ENCODE peak calls at places on chromosomes 16 and 17, in ten cellular contexts. Y is lung, P is astrocyte of the spinal cord, C is AG04450, S is tibial nerve, X is Calu3, E is body of pancreas, W is neural crest cell, J is B cell, B is adrenal gland. N is an unnamed sample.

GRCh38 chr17:82405051-82405450 is 13.1 kb upstream of the HEXD start:
- DNase-seq in W (no peak), J (no peak), Y (no peak), C (no peak), S (no peak), E (no peak), B (no peak), X (no peak), P (no peak), N (no peak)

GRCh38 chr17:20315821-20316220 is 151.5 kb downstream of the LGALS9B start:
- DNase-seq in X (no peak), C (no peak), S (no peak), B (no peak), W (no peak), E (no peak), J (no peak), Y (no peak), P (peak; percentile 10), N (no peak)

GRCh38 chr17:30495586-30495985 is 18.4 kb downstream of the GOSR1 start:
- DNase-seq in C (no peak), W (no peak), X (no peak), E (peak; percentile 22), J (no peak), P (no peak), B (peak; percentile 16), S (no peak), Y (no peak), N (no peak)

GRCh38 chr17:64386412-64387144 is 4.1 kb downstream of the PECAM1 start:
- DNase-seq in P (no peak), S (no peak), W (no peak), C (no peak), Y (no peak), X (no peak), J (no peak), E (no peak), B (no peak), N (no peak)

GRCh38 chr16:132120-132519 is 6.4 kb downstream of the NPRL3 start:
- DNase-seq in X (no peak), S (no peak), B (no peak), Y (no peak), P (no peak), E (no peak), J (no peak), C (no peak), W (no peak), N (no peak)

GRCh38 chr17:73203135-73203787 is 10.4 kb downstream of the COG1 start:
- DNase-seq in C (no peak), B (no peak), E (peak; percentile 75), J (no peak), P (no peak), X (peak; percentile 49), Y (no peak), S (no peak), W (no peak), N (peak; percentile 96)

GRCh38 chr17:28532063-28532960 is 20.1 kb downstream of the UNC119 start:
- DNase-seq in X (no peak), P (no peak), B (no peak), E (no peak), S (no peak), Y (no peak), J (no peak), C (no peak), W (no peak), N (no peak)

GRCh38 chr17:66542967-66543525 is 240.6 kb downstream of the PRKCA start:
- DNase-seq in W (no peak), S (no peak), E (no peak), X (no peak), P (peak; percentile 88), B (no peak), Y (no peak), J (no peak), C (peak; percentile 65), N (no peak)

GRCh38 chr17:39484178-39484577 is 22.9 kb downstream of the CDK12 start:
- DNase-seq in Y (no peak), P (no peak), E (no peak), W (no peak), S (no peak), B (no peak), C (no peak), J (no peak), X (no peak), N (no peak)

GRCh38 chr17:59435238-59435637 is 103.8 kb downstream of the YPEL2 start:
- DNase-seq in B (no peak), P (peak; percentile 37), W (no peak), J (no peak), X (no peak), Y (no peak), E (no peak), C (no peak), S (no peak), N (no peak)

GRCh38 chr17:61926831-61927210 is 961 bp downstream of the INTS2 start:
- DNase-seq in C (peak; percentile 7), P (peak; percentile 29), E (no peak), Y (no peak), S (no peak), X (no peak), W (no peak), J (no peak), B (no peak), N (no peak)

GRCh38 chr17:72515291-72516065 is 394.7 kb downstream of the SOX9 start:
- DNase-seq in X (no peak), J (no peak), W (no peak), C (no peak), Y (no peak), B (no peak), E (peak; percentile 66), S (no peak), P (peak; percentile 83), N (no peak)

GRCh38 chr17:75486151-75486550 is 29.2 kb downstream of the CASKIN2 start:
- DNase-seq in B (no peak), Y (no peak), X (no peak), S (no peak), W (no peak), J (no peak), C (no peak), E (peak; percentile 7), P (no peak), N (no peak)

GRCh38 chr17:12928736-12929135 is 89.1 kb downstream of the ELAC2 start:
- DNase-seq in C (no peak), S (no peak), X (no peak), P (peak; percentile 3), W (no peak), E (no peak), J (no peak), B (no peak), Y (no peak), N (peak; percentile 22)

GRCh38 chr16:49150341-49150740 is 131.3 kb downstream of the CBLN1 start:
- DNase-seq in P (no peak), E (no peak), B (no peak), S (no peak), Y (no peak), W (no peak), J (no peak), X (no peak), C (no peak), N (no peak)

DNA sequence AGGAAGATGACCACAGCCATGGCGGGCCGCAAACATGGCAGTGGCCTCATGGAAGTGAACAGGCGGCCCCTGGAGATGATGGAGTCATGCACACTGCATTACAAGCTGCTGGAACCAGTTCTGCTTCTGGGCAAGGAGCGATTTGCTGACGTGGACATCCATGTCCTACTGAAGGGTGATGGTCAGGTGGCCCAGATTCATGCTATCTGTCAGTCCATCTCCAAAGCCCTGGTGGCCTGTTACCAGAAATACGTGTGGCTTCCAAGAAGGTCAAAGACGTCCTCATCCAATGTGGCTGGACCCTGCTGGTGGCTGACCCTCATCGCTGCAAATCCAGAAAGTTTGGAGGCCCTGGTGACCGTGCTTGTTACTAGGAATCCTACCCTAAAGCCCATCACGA is 13.4 kb upstream of the WSB1 start:
- DNase-seq in B (no peak), C (no peak), S (no peak), Y (no peak), X (no peak), W (no peak), E (no peak), J (no peak), P (no peak), N (no peak)
- TF ChIP-seq CTCF in B (no peak), C (no peak), S (no peak), Y (no peak), X (no peak), W (no peak), E (no peak), J (no peak), P (no peak), N (no peak)

DNA sequence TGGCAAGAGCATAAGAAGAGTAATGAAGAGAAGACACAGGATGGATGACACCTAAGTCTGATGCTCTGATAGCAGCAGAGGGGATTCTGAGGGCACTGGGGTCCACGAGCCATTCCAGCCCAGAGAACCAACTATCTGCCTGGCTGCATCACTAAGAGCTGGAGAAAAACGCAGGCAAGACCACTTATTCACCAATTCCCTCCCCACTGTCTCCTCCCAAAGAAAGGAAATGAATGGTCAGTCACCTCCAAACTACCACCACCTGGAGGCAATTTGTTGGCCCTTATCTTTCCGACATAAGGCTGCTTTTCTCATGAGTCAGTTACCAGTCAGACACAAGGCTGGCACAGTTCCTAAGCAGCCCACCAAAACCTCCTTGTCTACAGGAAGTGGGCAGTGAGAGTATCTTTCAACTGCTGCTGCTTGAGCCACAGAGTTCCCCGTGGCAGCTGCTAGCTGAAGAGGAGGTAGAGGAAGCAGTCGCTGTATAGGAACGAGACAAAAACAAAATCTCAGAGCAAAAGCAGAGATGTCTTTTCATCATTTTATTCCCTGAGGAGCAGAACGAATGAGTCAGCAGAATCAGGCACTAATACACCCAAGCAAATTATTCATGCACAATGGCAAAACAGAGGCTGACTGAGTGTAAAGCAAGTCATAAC is 111.1 kb downstream of the SMG6 start:
- DNase-seq in P (peak; percentile 97), B (no peak), X (peak; percentile 39), J (no peak), Y (no peak), S (no peak), W (no peak), E (no peak), C (peak; percentile 93), N (no peak)
- TF ChIP-seq CTCF in P (no peak), B (no peak), X (no peak), J (no peak), Y (no peak), S (no peak), W (no peak), E (no peak), C (no peak), N (no peak)

DNA sequence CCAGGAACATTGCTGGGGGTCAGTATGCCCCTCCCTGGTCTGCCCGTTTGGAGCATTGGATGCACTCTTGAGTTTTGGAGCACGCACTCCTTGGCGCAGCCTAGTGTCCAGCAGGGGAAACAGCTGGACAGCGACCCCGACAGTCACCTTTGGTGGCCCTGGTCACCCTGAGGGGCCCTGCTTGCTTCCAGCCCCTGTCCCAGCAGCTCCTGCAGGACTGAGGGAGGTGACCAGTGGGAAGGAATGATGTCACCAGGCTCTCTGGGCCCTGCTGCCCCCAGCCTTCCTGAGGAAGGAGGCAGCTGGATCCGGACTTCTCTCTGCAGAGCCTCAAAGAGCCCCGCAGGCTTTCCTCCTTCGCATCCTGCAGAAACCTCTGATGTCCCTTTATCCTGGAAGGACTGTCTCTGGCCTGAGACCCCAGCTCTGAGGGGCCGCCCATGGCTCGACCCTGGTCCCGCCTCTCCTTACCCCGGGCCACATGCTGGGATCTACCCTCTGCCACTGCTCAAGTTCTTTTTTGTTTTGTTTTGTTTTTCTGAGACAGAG is 11.8 kb downstream of the ZSCAN10 start:
- DNase-seq in P (no peak), C (no peak), W (peak; percentile 48), S (no peak), J (no peak), E (no peak), X (no peak), B (peak; percentile 33), Y (no peak), N (no peak)
- TF ChIP-seq CTCF in P (peak; percentile 34), C (peak; percentile 26), W (no peak), S (no peak), J (no peak), E (peak; percentile 10), X (no peak), B (no peak), Y (no peak), N (no peak)

GRCh38 chr16:83200005-83200779 is 573.4 kb downstream of the CDH13 start:
- DNase-seq in S (no peak), J (no peak), Y (no peak), P (peak; percentile 9), E (no peak), C (no peak), W (no peak), X (no peak), B (no peak), N (no peak)
- TF ChIP-seq CTCF in S (peak; percentile 20), J (no peak), Y (no peak), P (no peak), E (no peak), C (no peak), W (peak; percentile 18), X (no peak), B (no peak), N (peak; percentile 33)